ENCODE peak calls at places on chromosomes 1 and 21, in four cellular contexts. K is K562, L is HepG2, U is SK-N-SH. I is an unnamed sample.

GRCh38 chr1:221766210-221766609 is 24.3 kb upstream of the DUSP10 start:
- DNase-seq in K (no peak), L (no peak), U (peak), I (no peak)

GRCh38 chr1:29234471-29234870 is 1.9 kb upstream of the PTPRU start:
- DNase-seq in K (no peak), L (no peak), U (no peak), I (no peak)

GRCh38 chr21:45972716-45973474 is 8.7 kb upstream of the COL6A1 start:
- DNase-seq in K (no peak), L (no peak), U (peak), I (no peak)

GRCh38 chr1:47856994-47857393 is 140.2 kb downstream of the TRABD2B start:
- DNase-seq in K (no peak), L (no peak), U (no peak), I (no peak)

GRCh38 chr1:111736548-111737215 is 2.5 kb downstream of the INKA2 start:
- DNase-seq in K (no peak), L (no peak), U (no peak), I (no peak)

GRCh38 chr1:29975036-29975694 is 738.8 kb downstream of the PTPRU start:
- DNase-seq in K (peak), L (peak), U (no peak), I (no peak)

GRCh38 chr1:188027613-188028012 is 1198.9 kb downstream of the PLA2G4A start:
- DNase-seq in K (no peak), L (no peak), U (no peak), I (peak)

GRCh38 chr1:171954386-171954785 is 113.1 kb downstream of the DNM3 start:
- DNase-seq in K (no peak), L (no peak), U (no peak), I (no peak)

GRCh38 chr1:14733053-14733778 is 134.7 kb downstream of the KAZN start:
- DNase-seq in K (no peak), L (peak), U (no peak), I (no peak)

GRCh38 chr1:235253219-235253640 is 74.7 kb downstream of the ARID4B start:
- DNase-seq in K (peak), L (peak), U (peak), I (peak)

GRCh38 chr1:200267458-200267857 is 142.4 kb downstream of the ZNF281 start:
- DNase-seq in K (no peak), L (no peak), U (no peak), I (no peak)
- TF ChIP-seq YY1 in K (no peak), L (no peak), U (no peak), I (no peak)

DNA sequence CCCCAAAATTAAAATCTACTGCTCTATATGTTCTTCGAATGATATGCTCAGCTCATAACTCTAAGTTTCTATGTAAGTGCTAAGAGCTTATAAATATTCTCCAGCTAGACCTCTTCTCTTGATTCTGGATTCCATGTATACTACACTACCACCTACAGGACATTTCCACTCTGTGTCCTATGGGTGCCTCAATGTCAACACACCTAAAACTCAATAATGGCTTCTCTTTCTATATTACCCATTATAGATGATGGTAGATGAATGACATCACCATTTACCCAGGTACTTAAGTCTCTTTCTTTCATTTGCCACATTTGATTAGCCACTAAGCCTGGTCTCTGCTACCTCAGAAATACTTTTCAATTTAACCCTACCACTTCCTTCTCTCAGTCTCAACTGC is 41.3 kb downstream of the TBX19 start:
- DNase-seq in K (peak), L (peak), U (no peak), I (peak)
- TF ChIP-seq ELF1 in K (no peak), L (no peak), U (no peak), I (no peak)

GRCh38 chr1:54299037-54299436 is 99.1 kb downstream of the MRPL37 start:
- DNase-seq in K (no peak), L (no peak), U (no peak), I (no peak)

GRCh38 chr1:54300395-54300794 is 100.4 kb downstream of the MRPL37 start:
- DNase-seq in K (no peak), L (no peak), U (no peak), I (no peak)

GRCh38 chr1:54302951-54303843 is 103.0 kb downstream of the SSBP3 start:
- DNase-seq in K (no peak), L (no peak), U (peak), I (no peak)

GRCh38 chr1:54302549-54302948 is 102.6 kb downstream of the MRPL37 start:
- DNase-seq in K (no peak), L (no peak), U (no peak), I (no peak)

GRCh38 chr1:54301494-54301893 is 101.5 kb downstream of the MRPL37 start:
- DNase-seq in K (no peak), L (peak), U (no peak), I (no peak)
- H3K4me2 ChIP-seq in K (no peak), L (no peak), U (no peak), I (no peak)

DNA sequence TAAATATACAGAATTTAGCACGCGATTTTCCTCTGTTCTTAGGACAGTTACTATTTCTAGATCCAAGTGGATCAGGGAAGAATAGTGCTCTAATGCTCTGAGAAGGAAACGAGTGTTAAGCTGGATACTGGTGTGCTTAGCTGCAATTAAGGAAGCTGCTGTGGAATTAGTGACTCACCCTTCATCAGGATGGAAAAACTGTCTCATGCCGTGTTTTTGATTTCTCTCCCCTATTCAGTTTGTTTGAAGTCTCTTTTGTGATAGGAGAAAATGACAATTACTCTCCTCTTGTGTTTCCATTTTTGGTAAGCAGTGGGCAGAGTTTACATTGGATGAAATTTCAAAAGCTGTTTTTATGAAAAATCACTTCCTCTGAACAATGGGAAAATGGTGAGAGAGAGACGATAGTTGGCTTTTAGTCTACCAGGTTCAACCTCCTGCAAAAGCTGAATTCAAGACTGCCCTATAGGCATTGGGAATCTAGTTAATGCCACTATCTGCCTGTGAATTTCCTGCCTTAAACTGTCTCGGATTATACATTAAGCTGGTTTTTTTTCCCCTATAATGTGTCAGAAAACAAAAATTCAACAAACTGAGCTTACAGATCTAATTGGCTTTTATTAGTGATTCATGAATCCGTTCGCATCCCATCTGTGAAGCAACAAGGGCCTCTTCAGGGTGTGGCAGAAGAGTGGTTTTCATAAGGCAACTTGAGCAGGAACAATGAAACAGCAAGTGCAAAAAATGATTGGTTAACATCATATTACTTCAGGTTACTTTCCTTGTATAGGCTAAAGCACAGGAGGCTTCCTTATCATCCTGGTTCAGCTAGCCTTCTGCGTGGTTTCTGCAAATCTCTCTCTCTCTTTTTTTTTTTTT is 179.9 kb downstream of the ST6GALNAC3 start:
- DNase-seq in K (no peak), L (no peak), U (no peak), I (peak)
- TF ChIP-seq YY1 in K (no peak), L (no peak), U (no peak), I (no peak)

GRCh38 chr1:150763018-150763417 is 2.6 kb downstream of the CTSS start:
- DNase-seq in K (no peak), L (no peak), U (no peak), I (no peak)

GRCh38 chr1:150763631-150764223 is 1.9 kb downstream of the CTSS start:
- DNase-seq in K (no peak), L (no peak), U (no peak), I (no peak)

GRCh38 chr1:150764617-150765090 is 924 bp downstream of the CTSS start:
- DNase-seq in K (no peak), L (peak), U (no peak), I (no peak)

GRCh38 chr1:150762559-150762958 is 3.0 kb downstream of the CTSS start:
- DNase-seq in K (no peak), L (no peak), U (no peak), I (no peak)

GRCh38 chr1:150765229-150765976 is at the start of gene CTSS:
- DNase-seq in K (peak), L (no peak), U (no peak), I (no peak)
- TF ChIP-seq ELF1 in K (peak), L (no peak), U (no peak), I (no peak)

GRCh38 chr1:31381394-31382287 is 8.8 kb upstream of the FABP3 start:
- DNase-seq in K (no peak), L (no peak), U (no peak), I (no peak)
- H3K4me2 ChIP-seq in K (no peak), L (no peak), U (no peak), I (peak)

DNA sequence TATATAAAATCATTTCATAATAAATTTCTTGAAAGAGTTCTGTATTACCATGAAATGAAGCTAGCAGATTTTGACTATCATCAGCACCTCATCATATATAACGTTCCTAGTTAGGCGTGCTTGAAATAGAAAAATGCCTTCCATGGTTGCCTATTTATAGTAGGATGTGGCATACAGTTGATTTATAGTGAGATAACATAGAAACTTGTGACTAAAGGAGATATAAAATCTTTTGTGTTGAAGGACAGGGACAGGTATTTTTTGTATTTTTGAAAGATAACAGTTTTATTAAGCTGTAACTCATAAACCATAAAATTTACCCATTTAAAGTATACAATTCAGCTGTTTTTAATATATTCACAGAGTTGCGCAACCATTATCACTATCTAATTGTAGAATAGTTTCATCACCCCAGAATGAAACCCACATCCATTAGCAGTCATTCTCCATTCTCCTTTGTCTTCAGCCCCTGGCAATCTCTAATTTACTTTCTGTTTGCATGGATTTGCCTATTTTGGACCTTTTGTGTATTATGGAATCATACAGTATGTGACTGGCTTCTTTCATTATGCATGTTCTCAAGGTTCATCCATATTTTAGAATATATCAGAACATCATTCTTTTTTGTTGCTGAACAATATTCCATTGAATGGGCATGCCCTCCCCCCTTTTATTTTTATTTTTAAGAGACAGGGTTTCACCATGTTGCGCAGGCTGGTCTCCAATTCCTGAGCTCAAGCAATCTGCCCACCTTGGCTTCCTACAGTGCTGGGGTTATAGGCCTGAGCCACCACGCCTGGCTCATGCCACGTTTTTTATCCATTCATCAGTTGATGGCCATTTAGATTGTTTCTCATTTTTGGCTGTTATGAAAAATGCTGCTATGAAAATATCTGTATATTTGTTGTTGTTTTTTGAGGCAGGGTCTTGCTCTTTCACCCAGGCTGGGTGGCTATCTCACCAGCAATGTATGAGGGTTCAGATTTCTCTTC is 19.5 kb downstream of the SPEN start:
- DNase-seq in K (no peak), L (no peak), U (no peak), I (no peak)
- TF ChIP-seq YY1 in K (no peak), L (no peak), U (no peak), I (no peak)